ENCODE peak calls at places on chromosomes 16 and 17, in six cellular contexts. One of them, this sample, is unnamed.

GRCh38 chr16:66495440-66495839 is 54.5 kb downstream of the TK2 start:
- DNase-seq in thoracic aorta: no peak
- DNase-seq in stomach: no peak
- DNase-seq in AG10803: no peak
- DNase-seq in GM23338: no peak
- DNase-seq in Peyer's patch: peak; percentile 13
- DNase-seq in this sample: no peak

GRCh38 chr17:45020354-45021138 is 30.9 kb downstream of the DCAKD start:
- DNase-seq in thoracic aorta: no peak
- DNase-seq in stomach: peak; percentile 45
- DNase-seq in AG10803: peak; percentile 30
- DNase-seq in GM23338: peak; percentile 82
- DNase-seq in Peyer's patch: no peak
- DNase-seq in this sample: no peak

GRCh38 chr16:46887524-46887854 is 3.3 kb downstream of the GPT2 start:
- DNase-seq in thoracic aorta: no peak
- DNase-seq in stomach: peak; percentile 60
- DNase-seq in AG10803: no peak
- DNase-seq in GM23338: no peak
- DNase-seq in Peyer's patch: no peak
- DNase-seq in this sample: no peak

GRCh38 chr17:45940826-45941225 is 46.5 kb downstream of the MAPT start:
- DNase-seq in thoracic aorta: peak; percentile 5
- DNase-seq in stomach: peak; percentile 65
- DNase-seq in AG10803: no peak
- DNase-seq in GM23338: no peak
- DNase-seq in Peyer's patch: no peak
- DNase-seq in this sample: no peak

GRCh38 chr16:27959914-27960313 is 103.6 kb downstream of the GSG1L start:
- DNase-seq in thoracic aorta: no peak
- DNase-seq in stomach: no peak
- DNase-seq in AG10803: no peak
- DNase-seq in GM23338: no peak
- DNase-seq in Peyer's patch: no peak
- DNase-seq in this sample: no peak

GRCh38 chr16:88618182-88618955 is 20.0 kb upstream of the IL17C start:
- DNase-seq in thoracic aorta: no peak
- DNase-seq in stomach: no peak
- DNase-seq in AG10803: no peak
- DNase-seq in GM23338: no peak
- DNase-seq in Peyer's patch: no peak
- DNase-seq in this sample: no peak

GRCh38 chr17:31248986-31249385 is 48.1 kb downstream of the OMG start:
- DNase-seq in thoracic aorta: no peak
- DNase-seq in stomach: no peak
- DNase-seq in AG10803: peak; percentile 74
- DNase-seq in GM23338: no peak
- DNase-seq in Peyer's patch: no peak
- DNase-seq in this sample: no peak

GRCh38 chr16:83940157-83940556 is 12.9 kb upstream of the OSGIN1 start:
- DNase-seq in thoracic aorta: no peak
- DNase-seq in stomach: no peak
- DNase-seq in AG10803: no peak
- DNase-seq in GM23338: no peak
- DNase-seq in Peyer's patch: no peak
- DNase-seq in this sample: no peak

GRCh38 chr16:82772215-82772614 is 145.4 kb downstream of the CDH13 start:
- DNase-seq in thoracic aorta: no peak
- DNase-seq in stomach: no peak
- DNase-seq in AG10803: no peak
- DNase-seq in GM23338: no peak
- DNase-seq in Peyer's patch: no peak
- DNase-seq in this sample: no peak

GRCh38 chr16:50494501-50495491 is 53.4 kb upstream of the NKD1 start:
- DNase-seq in thoracic aorta: no peak
- DNase-seq in stomach: peak; percentile 11
- DNase-seq in AG10803: no peak
- DNase-seq in GM23338: no peak
- DNase-seq in Peyer's patch: no peak
- DNase-seq in this sample: no peak

GRCh38 chr16:54077412-54077821 is 209.2 kb downstream of the IRX3 start:
- DNase-seq in thoracic aorta: no peak
- DNase-seq in stomach: no peak
- DNase-seq in AG10803: peak; percentile 20
- DNase-seq in GM23338: no peak
- DNase-seq in Peyer's patch: no peak
- DNase-seq in this sample: no peak

GRCh38 chr17:42031584-42031983 is 11.7 kb downstream of the NKIRAS2 start:
- DNase-seq in thoracic aorta: no peak
- DNase-seq in stomach: no peak
- DNase-seq in AG10803: no peak
- DNase-seq in GM23338: no peak
- DNase-seq in Peyer's patch: no peak
- DNase-seq in this sample: no peak

GRCh38 chr16:24015923-24016322 is 180.1 kb downstream of the PRKCB start:
- DNase-seq in thoracic aorta: no peak
- DNase-seq in stomach: no peak
- DNase-seq in AG10803: no peak
- DNase-seq in GM23338: peak; percentile 15
- DNase-seq in Peyer's patch: no peak
- DNase-seq in this sample: no peak

GRCh38 chr16:54135361-54136275 is 151.0 kb downstream of the IRX3 start:
- DNase-seq in thoracic aorta: no peak
- DNase-seq in stomach: no peak
- DNase-seq in AG10803: peak; percentile 83
- DNase-seq in GM23338: no peak
- DNase-seq in Peyer's patch: no peak
- DNase-seq in this sample: no peak

GRCh38 chr17:50047488-50048126 is 8.3 kb upstream of the ITGA3 start:
- DNase-seq in thoracic aorta: no peak
- DNase-seq in stomach: no peak
- DNase-seq in AG10803: peak; percentile 65
- DNase-seq in GM23338: no peak
- DNase-seq in Peyer's patch: no peak
- DNase-seq in this sample: no peak

DNA sequence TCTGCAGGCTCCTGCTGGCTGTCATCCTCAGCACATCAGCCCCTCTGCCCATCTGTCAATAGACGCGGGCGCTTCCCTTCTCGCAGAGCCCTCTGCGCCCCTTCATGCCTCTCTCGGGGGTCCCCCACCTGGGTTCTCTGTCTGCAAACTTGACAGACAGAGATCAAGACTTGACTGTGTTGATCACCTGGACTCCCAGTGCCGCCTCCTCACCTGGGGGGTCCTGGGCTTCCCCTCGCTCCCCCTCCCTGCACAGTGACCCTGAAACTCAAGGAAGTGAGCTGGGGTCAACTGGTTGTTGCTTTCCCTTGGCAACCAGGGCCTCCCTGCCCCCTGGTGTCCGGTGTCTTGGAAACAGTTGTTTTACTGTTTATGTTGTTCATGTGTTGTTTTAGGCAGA is 31.9 kb downstream of the RNF213 start:
- DNase-seq in thoracic aorta: no peak
- DNase-seq in stomach: no peak
- DNase-seq in AG10803: no peak
- DNase-seq in GM23338: no peak
- DNase-seq in Peyer's patch: no peak
- DNase-seq in this sample: no peak
- TF ChIP-seq CTCF in thoracic aorta: no peak
- TF ChIP-seq CTCF in stomach: no peak
- TF ChIP-seq CTCF in AG10803: no peak
- TF ChIP-seq CTCF in GM23338: peak; percentile 37
- TF ChIP-seq CTCF in Peyer's patch: no peak
- TF ChIP-seq CTCF in this sample: no peak

GRCh38 chr17:74671031-74671771 is 41.5 kb downstream of the CD300LF start:
- DNase-seq in thoracic aorta: no peak
- DNase-seq in stomach: peak; percentile 64
- DNase-seq in AG10803: peak; percentile 57
- DNase-seq in GM23338: peak; percentile 98
- DNase-seq in Peyer's patch: peak; percentile 74
- DNase-seq in this sample: peak; percentile 44
- H3K4me3 ChIP-seq in thoracic aorta: no peak overlapping the region
- H3K4me3 ChIP-seq in stomach: no peak overlapping the region
- H3K4me3 ChIP-seq in AG10803: no peak overlapping the region
- H3K4me3 ChIP-seq in GM23338: peak overlapping the region; percentile 46
- H3K4me3 ChIP-seq in Peyer's patch: no peak overlapping the region
- H3K4me3 ChIP-seq in this sample: no peak overlapping the region

GRCh38 chr17:4782652-4783051 is 3.5 kb downstream of the VMO1 start:
- DNase-seq in thoracic aorta: no peak
- DNase-seq in stomach: no peak
- DNase-seq in AG10803: no peak
- DNase-seq in GM23338: peak; percentile 54
- DNase-seq in Peyer's patch: no peak
- DNase-seq in this sample: no peak
- TF ChIP-seq CTCF in thoracic aorta: no peak
- TF ChIP-seq CTCF in stomach: no peak
- TF ChIP-seq CTCF in AG10803: no peak
- TF ChIP-seq CTCF in GM23338: peak; percentile 50
- TF ChIP-seq CTCF in Peyer's patch: no peak
- TF ChIP-seq CTCF in this sample: no peak

GRCh38 chr17:542943-543342 is 171.7 kb downstream of the VPS53 start:
- DNase-seq in thoracic aorta: no peak
- DNase-seq in stomach: no peak
- DNase-seq in AG10803: no peak
- DNase-seq in GM23338: no peak
- DNase-seq in Peyer's patch: no peak
- DNase-seq in this sample: peak; percentile 54

GRCh38 chr17:539048-539447 is 175.6 kb downstream of the VPS53 start:
- DNase-seq in thoracic aorta: no peak
- DNase-seq in stomach: no peak
- DNase-seq in AG10803: no peak
- DNase-seq in GM23338: no peak
- DNase-seq in Peyer's patch: no peak
- DNase-seq in this sample: no peak

GRCh38 chr17:539766-540165 is 174.9 kb downstream of the VPS53 start:
- DNase-seq in thoracic aorta: no peak
- DNase-seq in stomach: no peak
- DNase-seq in AG10803: no peak
- DNase-seq in GM23338: no peak
- DNase-seq in Peyer's patch: no peak
- DNase-seq in this sample: no peak

GRCh38 chr17:538096-538973 is 176.3 kb downstream of the VPS53 start:
- DNase-seq in thoracic aorta: no peak
- DNase-seq in stomach: no peak
- DNase-seq in AG10803: peak; percentile 65
- DNase-seq in GM23338: peak; percentile 43
- DNase-seq in Peyer's patch: no peak
- DNase-seq in this sample: no peak

GRCh38 chr17:540632-541031 is 174.0 kb downstream of the VPS53 start:
- DNase-seq in thoracic aorta: no peak
- DNase-seq in stomach: no peak
- DNase-seq in AG10803: no peak
- DNase-seq in GM23338: no peak
- DNase-seq in Peyer's patch: no peak
- DNase-seq in this sample: no peak
- H3K4me3 ChIP-seq in thoracic aorta: no peak overlapping the region
- H3K4me3 ChIP-seq in stomach: no peak overlapping the region
- H3K4me3 ChIP-seq in AG10803: no peak overlapping the region
- H3K4me3 ChIP-seq in GM23338: no peak overlapping the region
- H3K4me3 ChIP-seq in Peyer's patch: no peak overlapping the region
- H3K4me3 ChIP-seq in this sample: no peak overlapping the region